ENCODE peak calls at places on chromosome 6, in four cellular contexts. P is HepG2, C is K562, D is GM12878. A is an unnamed sample.

GRCh38 chr6:2522521-2522920 is 228.2 kb downstream of the MYLK4 start:
- DNase-seq in C (no peak), D (no peak), P (no peak), A (no peak)

GRCh38 chr6:40550096-40550731 is 37.0 kb downstream of the LRFN2 start:
- DNase-seq in D (no peak), P (peak; percentile 54), C (peak; percentile 56), A (peak; percentile 54)

GRCh38 chr6:57216235-57217101 is 5.6 kb downstream of the RAB23 start:
- DNase-seq in P (no peak), C (peak; percentile 19), D (no peak), A (no peak)

GRCh38 chr6:144151010-144151727 is 852 bp downstream of the STX11 start:
- DNase-seq in D (peak; percentile 88), C (peak; percentile 19), P (no peak), A (peak; percentile 39)

GRCh38 chr6:77893391-77893790 is 240.6 kb downstream of the MEI4 start:
- DNase-seq in P (no peak), C (no peak), D (no peak), A (no peak)

GRCh38 chr6:36727491-36728021 is 29.9 kb downstream of the RAB44 start:
- DNase-seq in P (no peak), D (peak; percentile 39), C (no peak), A (no peak)

GRCh38 chr6:152605342-152605741 is 31.8 kb downstream of the SYNE1 start:
- DNase-seq in C (no peak), P (no peak), D (no peak), A (no peak)

GRCh38 chr6:91082311-91082803 is 495.5 kb upstream of the MAP3K7 start:
- DNase-seq in D (no peak), P (no peak), C (no peak), A (no peak)

GRCh38 chr6:8113260-8113659 is 10.9 kb upstream of the EEF1E1 start:
- DNase-seq in P (no peak), C (no peak), D (no peak), A (no peak)

GRCh38 chr6:84344005-84344404 is 116.6 kb upstream of the CEP162 start:
- DNase-seq in C (no peak), D (no peak), P (no peak), A (no peak)

GRCh38 chr6:81075974-81076373 is 676.5 kb downstream of the TENT5A start:
- DNase-seq in C (no peak), P (peak; percentile 9), D (no peak), A (peak; percentile 21)

GRCh38 chr6:38215225-38215624 is 395.7 kb downstream of the ZFAND3 start:
- DNase-seq in D (no peak), C (no peak), P (no peak), A (no peak)

GRCh38 chr6:38871745-38872568 is 156.8 kb downstream of the DNAH8 start:
- DNase-seq in C (peak; percentile 63), D (no peak), P (peak; percentile 41), A (peak; percentile 74)

GRCh38 chr6:14549871-14550270 is 432.3 kb downstream of the CD83 start:
- DNase-seq in P (no peak), C (no peak), D (no peak), A (no peak)

GRCh38 chr6:47197672-47198640 is 111.7 kb downstream of the TNFRSF21 start:
- DNase-seq in C (no peak), P (no peak), D (no peak), A (no peak)

GRCh38 chr6:20876016-20876415 is 341.8 kb downstream of the CDKAL1 start:
- DNase-seq in D (no peak), C (no peak), P (no peak), A (no peak)

GRCh38 chr6:20875369-20875963 is 341.2 kb downstream of the CDKAL1 start:
- DNase-seq in P (peak; percentile 29), C (no peak), D (no peak), A (no peak)

GRCh38 chr6:20877008-20877937 is 343.0 kb downstream of the CDKAL1 start:
- DNase-seq in C (peak; percentile 15), P (peak; percentile 93), D (peak; percentile 89), A (no peak)

GRCh38 chr6:20870493-20870892 is 336.2 kb downstream of the CDKAL1 start:
- DNase-seq in D (no peak), P (no peak), C (no peak), A (no peak)

GRCh38 chr6:20873425-20874190 is 339.4 kb downstream of the CDKAL1 start:
- DNase-seq in C (no peak), D (no peak), P (no peak), A (no peak)
- TF ChIP-seq TARDBP in C (no peak), D (no peak), P (no peak), A (no peak)

GRCh38 chr6:149852180-149852579 is 12.0 kb downstream of the LRP11 start:
- DNase-seq in D (peak; percentile 13), C (no peak), P (no peak), A (no peak)
- TF ChIP-seq FOXM1 in D (no peak), C (no peak), P (no peak), A (no peak)

DNA sequence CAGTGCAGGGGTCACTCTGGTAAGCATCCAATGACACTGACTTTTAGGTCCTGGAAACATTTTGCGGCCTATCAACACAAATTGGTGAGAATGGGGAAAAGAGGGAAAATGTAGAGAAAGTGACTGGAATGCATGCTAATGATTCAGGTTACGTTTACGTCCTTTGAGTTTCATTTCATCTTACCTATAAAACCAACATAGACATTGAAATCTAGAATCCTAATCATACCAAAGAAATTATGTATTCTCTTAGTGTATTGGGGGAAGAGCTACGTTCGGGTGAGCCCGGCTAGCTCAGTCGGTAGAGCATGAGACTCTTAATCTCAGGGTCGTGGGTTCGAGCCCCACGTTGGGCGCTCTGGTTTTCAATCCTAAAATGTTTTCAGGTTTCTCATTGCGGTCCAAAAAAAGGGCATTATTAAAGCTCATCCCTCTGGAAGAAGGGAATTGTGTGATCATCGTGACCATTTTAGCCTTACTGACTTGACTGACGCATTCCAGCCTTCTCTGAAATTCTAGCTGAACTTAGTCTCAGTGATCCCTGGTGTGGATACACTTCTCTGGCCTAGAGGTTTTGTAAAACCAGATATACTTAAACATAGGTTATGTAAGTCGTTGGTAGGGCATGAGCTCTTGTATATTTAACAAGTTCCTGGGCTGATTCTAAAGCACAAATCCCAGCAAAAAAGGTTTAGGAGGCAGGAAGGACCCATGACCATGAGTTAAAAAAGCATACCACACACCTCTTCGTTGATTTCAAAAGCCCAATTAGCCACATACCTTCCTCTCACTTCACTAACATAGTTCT is 18.3 kb downstream of the HMGN4 start:
- DNase-seq in D (no peak), C (peak; percentile 85), P (peak; percentile 93), A (no peak)
- TF ChIP-seq TARDBP in D (peak; percentile 82), C (peak; percentile 15), P (peak; percentile 83), A (no peak)

GRCh38 chr6:126873791-126874190 is 244.7 kb upstream of the RSPO3 start:
- DNase-seq in P (no peak), D (no peak), C (no peak), A (no peak)

GRCh38 chr6:126876446-126876845 is 242.0 kb upstream of the RSPO3 start:
- DNase-seq in D (no peak), P (no peak), C (no peak), A (no peak)

DNA sequence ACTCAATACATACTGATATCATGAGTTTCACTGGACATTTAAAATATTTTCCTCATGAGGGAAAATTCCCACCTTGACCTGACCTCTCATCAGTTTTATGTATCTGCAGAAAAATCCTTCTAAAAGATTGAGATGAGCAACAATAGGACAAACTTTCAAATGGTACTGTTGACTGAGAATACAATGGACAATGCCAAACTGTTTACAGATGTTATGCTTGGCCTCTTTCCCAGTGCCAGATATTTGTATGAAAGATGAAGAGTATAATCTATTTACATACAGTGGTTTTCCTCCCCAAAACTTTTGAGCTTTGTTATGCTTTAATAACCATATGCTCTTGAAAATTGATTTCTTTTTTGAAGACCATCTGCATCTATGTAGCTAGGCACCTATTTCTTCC is 245.1 kb upstream of the RSPO3 start:
- DNase-seq in P (no peak), D (no peak), C (no peak), A (no peak)
- TF ChIP-seq FOXM1 in P (no peak), D (no peak), C (no peak), A (no peak)

GRCh38 chr6:44571510-44571909 is 184.0 kb downstream of the CDC5L start:
- DNase-seq in D (no peak), P (no peak), C (no peak), A (no peak)

GRCh38 chr6:44569131-44569530 is 181.6 kb downstream of the CDC5L start:
- DNase-seq in D (no peak), C (no peak), P (no peak), A (no peak)

GRCh38 chr6:44567406-44567805 is 179.9 kb downstream of the CDC5L start:
- DNase-seq in D (no peak), P (no peak), C (no peak), A (no peak)

GRCh38 chr6:44572346-44572745 is 184.8 kb downstream of the CDC5L start:
- DNase-seq in P (no peak), D (no peak), C (no peak), A (no peak)

DNA sequence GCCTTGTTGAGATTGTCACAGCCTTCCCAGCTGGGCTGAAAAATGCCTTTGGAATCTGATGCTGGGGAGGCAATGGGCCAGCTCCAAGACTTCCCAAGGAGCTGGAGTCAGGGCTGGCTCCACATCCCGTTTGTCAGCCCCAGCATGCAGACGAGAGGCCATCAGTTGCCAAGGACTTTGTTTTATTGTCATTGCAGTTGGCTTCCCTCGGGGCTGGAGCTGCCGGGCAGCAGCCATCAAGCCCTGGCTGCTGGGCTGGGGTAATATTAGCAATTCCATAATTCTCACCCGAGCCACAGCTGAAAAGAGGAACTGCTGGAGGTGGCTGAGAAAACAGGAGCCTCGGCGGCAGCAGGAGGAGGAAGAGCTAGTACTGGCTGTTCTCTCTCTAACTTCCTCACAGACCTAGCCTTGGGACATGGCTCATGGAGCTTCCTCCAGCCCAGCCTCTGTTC is 182.5 kb downstream of the CDC5L start:
- DNase-seq in C (no peak), P (no peak), D (no peak), A (no peak)
- TF ChIP-seq TARDBP in C (no peak), P (no peak), D (no peak), A (no peak)